ENCODE peak calls at places on chromosomes 12 and 14, in ten cellular contexts. One of them, this sample, is unnamed.

GRCh38 chr12:18935371-18935965 is 194.1 kb upstream of the PLEKHA5 start:
- DNase-seq in fibroblast of lung: peak
- DNase-seq in osteocyte: no peak
- DNase-seq in lower lobe of right lung: no peak
- DNase-seq in PC-9: no peak
- DNase-seq in fibroblast of the aortic adventitia: no peak
- DNase-seq in GM23338: no peak
- DNase-seq in colonic mucosa: no peak
- DNase-seq in GM20000: no peak
- DNase-seq in neural progenitor cell: peak
- DNase-seq in this sample: no peak

GRCh38 chr12:14275886-14276285 is 89.6 kb upstream of the ATF7IP start:
- DNase-seq in osteocyte: no peak
- DNase-seq in PC-9: no peak
- DNase-seq in fibroblast of lung: no peak
- DNase-seq in GM23338: no peak
- DNase-seq in fibroblast of the aortic adventitia: no peak
- DNase-seq in neural progenitor cell: no peak
- DNase-seq in lower lobe of right lung: no peak
- DNase-seq in GM20000: no peak
- DNase-seq in colonic mucosa: no peak
- DNase-seq in this sample: no peak

GRCh38 chr14:58747181-58747580 is 109.4 kb downstream of the DACT1 start:
- DNase-seq in PC-9: no peak
- DNase-seq in osteocyte: no peak
- DNase-seq in colonic mucosa: peak
- DNase-seq in GM20000: no peak
- DNase-seq in neural progenitor cell: no peak
- DNase-seq in GM23338: no peak
- DNase-seq in fibroblast of lung: peak
- DNase-seq in fibroblast of the aortic adventitia: peak
- DNase-seq in lower lobe of right lung: peak
- DNase-seq in this sample: no peak

GRCh38 chr12:1794440-1795090 is 25.8 kb upstream of the LRTM2 start:
- DNase-seq in GM23338: no peak
- DNase-seq in neural progenitor cell: no peak
- DNase-seq in lower lobe of right lung: no peak
- DNase-seq in fibroblast of lung: no peak
- DNase-seq in fibroblast of the aortic adventitia: no peak
- DNase-seq in PC-9: no peak
- DNase-seq in colonic mucosa: no peak
- DNase-seq in osteocyte: peak
- DNase-seq in GM20000: no peak
- DNase-seq in this sample: no peak

GRCh38 chr14:102544745-102545460 is 35.3 kb upstream of the ANKRD9 start:
- DNase-seq in colonic mucosa: peak
- DNase-seq in osteocyte: no peak
- DNase-seq in neural progenitor cell: peak
- DNase-seq in GM20000: peak
- DNase-seq in lower lobe of right lung: peak
- DNase-seq in fibroblast of lung: no peak
- DNase-seq in PC-9: peak
- DNase-seq in fibroblast of the aortic adventitia: no peak
- DNase-seq in GM23338: peak
- DNase-seq in this sample: no peak

GRCh38 chr12:13952096-13952495 is 29.3 kb downstream of the GRIN2B start:
- DNase-seq in neural progenitor cell: no peak
- DNase-seq in lower lobe of right lung: no peak
- DNase-seq in osteocyte: no peak
- DNase-seq in GM20000: no peak
- DNase-seq in fibroblast of lung: no peak
- DNase-seq in GM23338: no peak
- DNase-seq in colonic mucosa: no peak
- DNase-seq in fibroblast of the aortic adventitia: no peak
- DNase-seq in PC-9: no peak
- DNase-seq in this sample: no peak

GRCh38 chr14:54116972-54117371 is 160.3 kb upstream of the BMP4 start:
- DNase-seq in GM20000: no peak
- DNase-seq in osteocyte: no peak
- DNase-seq in fibroblast of lung: peak
- DNase-seq in lower lobe of right lung: no peak
- DNase-seq in PC-9: no peak
- DNase-seq in fibroblast of the aortic adventitia: peak
- DNase-seq in colonic mucosa: no peak
- DNase-seq in neural progenitor cell: no peak
- DNase-seq in GM23338: no peak
- DNase-seq in this sample: no peak

GRCh38 chr14:94390372-94391086 is 2.1 kb upstream of the SERPINA1 start:
- DNase-seq in lower lobe of right lung: peak
- DNase-seq in fibroblast of the aortic adventitia: no peak
- DNase-seq in GM20000: no peak
- DNase-seq in osteocyte: no peak
- DNase-seq in GM23338: peak
- DNase-seq in neural progenitor cell: no peak
- DNase-seq in PC-9: no peak
- DNase-seq in fibroblast of lung: peak
- DNase-seq in colonic mucosa: peak
- DNase-seq in this sample: no peak

DNA sequence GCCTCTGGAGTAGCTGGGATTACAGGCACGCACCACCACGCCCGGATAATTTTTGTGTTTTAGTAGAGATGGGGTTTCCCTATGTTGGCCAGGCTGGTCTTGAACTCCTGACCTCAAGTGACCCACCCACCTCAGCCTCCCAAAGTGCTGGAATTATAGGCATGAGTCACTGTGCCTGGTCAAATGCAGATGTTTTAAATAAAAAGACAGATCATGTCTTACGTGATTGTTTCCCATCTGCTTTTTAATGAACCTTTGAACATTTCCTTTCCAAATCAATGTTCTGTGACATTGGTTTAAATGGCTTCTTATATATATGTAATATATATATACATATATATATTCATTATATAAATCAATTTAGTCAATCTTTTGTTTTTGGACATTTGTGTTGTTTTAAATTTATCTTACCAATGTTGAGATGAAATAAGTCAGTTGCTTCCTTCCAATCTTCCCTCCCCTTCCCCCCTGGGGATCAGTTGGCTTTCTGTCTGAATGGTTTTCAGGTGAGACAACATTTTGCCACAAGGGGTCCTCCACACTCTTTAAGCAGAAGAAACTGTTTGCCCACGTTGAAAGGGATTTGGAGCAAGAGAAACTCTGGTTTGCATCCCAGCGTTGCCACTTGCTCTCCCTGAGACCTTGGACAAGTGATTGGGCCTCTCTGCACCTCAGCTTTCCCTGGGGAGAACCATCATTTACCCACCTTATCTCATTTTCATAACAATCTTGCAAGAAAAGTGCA is 47.6 kb upstream of the RBM19 start:
- DNase-seq in PC-9: no peak
- DNase-seq in GM20000: no peak
- DNase-seq in GM23338: peak
- DNase-seq in lower lobe of right lung: no peak
- DNase-seq in osteocyte: no peak
- DNase-seq in neural progenitor cell: peak
- DNase-seq in fibroblast of the aortic adventitia: peak
- DNase-seq in fibroblast of lung: peak
- DNase-seq in colonic mucosa: no peak
- DNase-seq in this sample: no peak
- TF ChIP-seq CTCF in PC-9: peak
- TF ChIP-seq CTCF in GM20000: no peak
- TF ChIP-seq CTCF in GM23338: peak
- TF ChIP-seq CTCF in lower lobe of right lung: no peak
- TF ChIP-seq CTCF in osteocyte: no peak
- TF ChIP-seq CTCF in neural progenitor cell: peak
- TF ChIP-seq CTCF in fibroblast of the aortic adventitia: no peak
- TF ChIP-seq CTCF in fibroblast of lung: peak
- TF ChIP-seq CTCF in colonic mucosa: no peak
- TF ChIP-seq CTCF in this sample: no peak

GRCh38 chr12:119693006-119693405 is 25.1 kb downstream of the PRKAB1 start:
- DNase-seq in PC-9: no peak
- DNase-seq in fibroblast of lung: peak
- DNase-seq in osteocyte: no peak
- DNase-seq in GM23338: no peak
- DNase-seq in lower lobe of right lung: no peak
- DNase-seq in GM20000: no peak
- DNase-seq in neural progenitor cell: no peak
- DNase-seq in colonic mucosa: peak
- DNase-seq in fibroblast of the aortic adventitia: peak
- DNase-seq in this sample: no peak

GRCh38 chr12:119693511-119693910 is 25.6 kb downstream of the PRKAB1 start:
- DNase-seq in colonic mucosa: no peak
- DNase-seq in fibroblast of the aortic adventitia: no peak
- DNase-seq in neural progenitor cell: no peak
- DNase-seq in GM20000: no peak
- DNase-seq in PC-9: no peak
- DNase-seq in GM23338: no peak
- DNase-seq in fibroblast of lung: peak
- DNase-seq in lower lobe of right lung: no peak
- DNase-seq in osteocyte: no peak
- DNase-seq in this sample: no peak

GRCh38 chr12:119694111-119694510 is 26.2 kb downstream of the PRKAB1 start:
- DNase-seq in lower lobe of right lung: no peak
- DNase-seq in GM23338: no peak
- DNase-seq in PC-9: no peak
- DNase-seq in fibroblast of lung: no peak
- DNase-seq in GM20000: no peak
- DNase-seq in neural progenitor cell: no peak
- DNase-seq in fibroblast of the aortic adventitia: no peak
- DNase-seq in osteocyte: no peak
- DNase-seq in colonic mucosa: no peak
- DNase-seq in this sample: no peak

GRCh38 chr12:119696943-119697342 is 29.0 kb downstream of the PRKAB1 start:
- DNase-seq in GM23338: no peak
- DNase-seq in fibroblast of the aortic adventitia: no peak
- DNase-seq in colonic mucosa: no peak
- DNase-seq in PC-9: no peak
- DNase-seq in osteocyte: no peak
- DNase-seq in neural progenitor cell: no peak
- DNase-seq in fibroblast of lung: no peak
- DNase-seq in GM20000: no peak
- DNase-seq in lower lobe of right lung: no peak
- DNase-seq in this sample: no peak

DNA sequence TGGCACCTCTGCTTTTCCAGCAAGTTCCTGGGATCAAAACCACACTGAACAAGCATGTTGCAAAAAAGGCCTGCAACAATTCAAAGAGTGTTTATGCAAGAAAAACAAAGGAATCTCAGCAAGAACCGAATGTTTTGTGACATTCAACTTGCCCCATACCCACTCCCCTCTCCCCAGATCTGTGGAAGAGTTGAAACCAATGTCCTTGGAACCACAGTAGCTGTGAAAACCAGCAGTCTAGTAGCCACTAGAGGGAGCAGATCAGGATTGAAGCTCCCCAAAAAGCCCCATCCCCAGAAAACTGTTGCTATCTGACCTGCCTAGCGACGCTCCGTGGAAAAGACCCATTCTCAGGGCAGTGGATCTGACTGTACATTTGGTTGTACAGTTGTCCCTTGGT is 27.1 kb downstream of the PRKAB1 start:
- DNase-seq in GM23338: peak
- DNase-seq in neural progenitor cell: peak
- DNase-seq in GM20000: no peak
- DNase-seq in fibroblast of lung: no peak
- DNase-seq in fibroblast of the aortic adventitia: no peak
- DNase-seq in PC-9: no peak
- DNase-seq in osteocyte: no peak
- DNase-seq in colonic mucosa: no peak
- DNase-seq in lower lobe of right lung: no peak
- DNase-seq in this sample: no peak
- TF ChIP-seq CTCF in GM23338: peak
- TF ChIP-seq CTCF in neural progenitor cell: peak
- TF ChIP-seq CTCF in GM20000: no peak
- TF ChIP-seq CTCF in fibroblast of lung: peak
- TF ChIP-seq CTCF in fibroblast of the aortic adventitia: peak
- TF ChIP-seq CTCF in PC-9: peak
- TF ChIP-seq CTCF in osteocyte: peak
- TF ChIP-seq CTCF in colonic mucosa: peak
- TF ChIP-seq CTCF in lower lobe of right lung: no peak
- TF ChIP-seq CTCF in this sample: no peak

GRCh38 chr14:67579636-67580035 is 20.4 kb downstream of the PIGH start:
- DNase-seq in GM23338: no peak
- DNase-seq in fibroblast of the aortic adventitia: no peak
- DNase-seq in GM20000: no peak
- DNase-seq in neural progenitor cell: no peak
- DNase-seq in PC-9: no peak
- DNase-seq in fibroblast of lung: no peak
- DNase-seq in osteocyte: no peak
- DNase-seq in lower lobe of right lung: no peak
- DNase-seq in colonic mucosa: no peak
- DNase-seq in this sample: no peak

GRCh38 chr14:67580336-67581230 is 19.5 kb downstream of the PIGH start:
- DNase-seq in colonic mucosa: no peak
- DNase-seq in neural progenitor cell: no peak
- DNase-seq in osteocyte: no peak
- DNase-seq in GM20000: no peak
- DNase-seq in lower lobe of right lung: peak
- DNase-seq in GM23338: no peak
- DNase-seq in fibroblast of the aortic adventitia: no peak
- DNase-seq in PC-9: no peak
- DNase-seq in fibroblast of lung: no peak
- DNase-seq in this sample: no peak

GRCh38 chr14:67584931-67585330 is 15.1 kb downstream of the PIGH start:
- DNase-seq in neural progenitor cell: no peak
- DNase-seq in fibroblast of lung: peak
- DNase-seq in osteocyte: no peak
- DNase-seq in colonic mucosa: no peak
- DNase-seq in PC-9: no peak
- DNase-seq in lower lobe of right lung: no peak
- DNase-seq in GM23338: no peak
- DNase-seq in GM20000: no peak
- DNase-seq in fibroblast of the aortic adventitia: no peak
- DNase-seq in this sample: no peak

GRCh38 chr14:67583711-67584644 is 16.1 kb downstream of the PIGH start:
- DNase-seq in colonic mucosa: peak
- DNase-seq in fibroblast of the aortic adventitia: peak
- DNase-seq in neural progenitor cell: peak
- DNase-seq in fibroblast of lung: peak
- DNase-seq in GM23338: peak
- DNase-seq in GM20000: peak
- DNase-seq in osteocyte: no peak
- DNase-seq in PC-9: peak
- DNase-seq in lower lobe of right lung: no peak
- DNase-seq in this sample: no peak

GRCh38 chr14:67582061-67582460 is 18.0 kb downstream of the PIGH start:
- DNase-seq in neural progenitor cell: no peak
- DNase-seq in fibroblast of the aortic adventitia: no peak
- DNase-seq in GM20000: no peak
- DNase-seq in lower lobe of right lung: no peak
- DNase-seq in fibroblast of lung: no peak
- DNase-seq in osteocyte: no peak
- DNase-seq in colonic mucosa: no peak
- DNase-seq in GM23338: no peak
- DNase-seq in PC-9: no peak
- DNase-seq in this sample: no peak
- TF ChIP-seq CTCF in neural progenitor cell: no peak
- TF ChIP-seq CTCF in fibroblast of the aortic adventitia: no peak
- TF ChIP-seq CTCF in GM20000: no peak
- TF ChIP-seq CTCF in lower lobe of right lung: no peak
- TF ChIP-seq CTCF in fibroblast of lung: no peak
- TF ChIP-seq CTCF in osteocyte: no peak
- TF ChIP-seq CTCF in colonic mucosa: no peak
- TF ChIP-seq CTCF in GM23338: peak
- TF ChIP-seq CTCF in PC-9: no peak
- TF ChIP-seq CTCF in this sample: no peak

GRCh38 chr14:21771671-21772070 is 98.1 kb upstream of the OR4E1 start:
- DNase-seq in PC-9: peak
- DNase-seq in fibroblast of lung: no peak
- DNase-seq in colonic mucosa: no peak
- DNase-seq in GM20000: no peak
- DNase-seq in GM23338: peak
- DNase-seq in neural progenitor cell: no peak
- DNase-seq in lower lobe of right lung: no peak
- DNase-seq in fibroblast of the aortic adventitia: no peak
- DNase-seq in osteocyte: no peak
- DNase-seq in this sample: no peak

GRCh38 chr14:21768116-21768874 is 94.7 kb upstream of the OR4E1 start:
- DNase-seq in PC-9: peak
- DNase-seq in fibroblast of lung: no peak
- DNase-seq in GM23338: peak
- DNase-seq in GM20000: peak
- DNase-seq in colonic mucosa: no peak
- DNase-seq in neural progenitor cell: peak
- DNase-seq in fibroblast of the aortic adventitia: no peak
- DNase-seq in lower lobe of right lung: no peak
- DNase-seq in osteocyte: no peak
- DNase-seq in this sample: no peak

GRCh38 chr14:21768875-21769257 is 95.2 kb upstream of the OR4E1 start:
- DNase-seq in GM20000: no peak
- DNase-seq in PC-9: no peak
- DNase-seq in fibroblast of the aortic adventitia: no peak
- DNase-seq in neural progenitor cell: no peak
- DNase-seq in osteocyte: no peak
- DNase-seq in fibroblast of lung: no peak
- DNase-seq in colonic mucosa: no peak
- DNase-seq in GM23338: no peak
- DNase-seq in lower lobe of right lung: no peak
- DNase-seq in this sample: no peak
- TF ChIP-seq CTCF in GM20000: no peak
- TF ChIP-seq CTCF in PC-9: no peak
- TF ChIP-seq CTCF in fibroblast of the aortic adventitia: no peak
- TF ChIP-seq CTCF in neural progenitor cell: no peak
- TF ChIP-seq CTCF in osteocyte: no peak
- TF ChIP-seq CTCF in fibroblast of lung: no peak
- TF ChIP-seq CTCF in colonic mucosa: no peak
- TF ChIP-seq CTCF in GM23338: no peak
- TF ChIP-seq CTCF in lower lobe of right lung: no peak
- TF ChIP-seq CTCF in this sample: no peak

This sample was measured in natural killer cell.